ENCODE peak calls at places on chromosomes 3 and 15, in five cellular contexts. One of them, this sample, is unnamed.

GRCh38 chr15:94312946-94313345 is 81.6 kb downstream of the MCTP2 start:
- DNase-seq in neural progenitor cell: no peak
- DNase-seq in fibroblast of pulmonary artery: peak
- DNase-seq in lower leg skin: no peak
- DNase-seq in HFF-Myc: no peak
- DNase-seq in this sample: peak

GRCh38 chr15:27134481-27134880 is 163.5 kb downstream of the GABRG3 start:
- DNase-seq in fibroblast of pulmonary artery: no peak
- DNase-seq in neural progenitor cell: no peak
- DNase-seq in lower leg skin: no peak
- DNase-seq in HFF-Myc: no peak
- DNase-seq in this sample: no peak

GRCh38 chr15:52337198-52337853 is 41.7 kb upstream of the MYO5C start:
- DNase-seq in fibroblast of pulmonary artery: peak
- DNase-seq in neural progenitor cell: no peak
- DNase-seq in lower leg skin: no peak
- DNase-seq in HFF-Myc: no peak
- DNase-seq in this sample: peak

GRCh38 chr15:42611532-42611931 is 36.1 kb downstream of the STARD9 start:
- DNase-seq in lower leg skin: no peak
- DNase-seq in fibroblast of pulmonary artery: no peak
- DNase-seq in neural progenitor cell: no peak
- DNase-seq in HFF-Myc: no peak
- DNase-seq in this sample: no peak

GRCh38 chr15:34039506-34040123 is 611 bp upstream of the AVEN start:
- DNase-seq in fibroblast of pulmonary artery: no peak
- DNase-seq in neural progenitor cell: no peak
- DNase-seq in lower leg skin: no peak
- DNase-seq in HFF-Myc: no peak
- DNase-seq in this sample: no peak

GRCh38 chr3:71229905-71230657 is 353.4 kb downstream of the FOXP1 start:
- DNase-seq in neural progenitor cell: peak
- DNase-seq in HFF-Myc: no peak
- DNase-seq in lower leg skin: no peak
- DNase-seq in fibroblast of pulmonary artery: no peak
- DNase-seq in this sample: no peak

GRCh38 chr3:10978956-10979355 is 13.6 kb upstream of the SLC6A1 start:
- DNase-seq in lower leg skin: no peak
- DNase-seq in neural progenitor cell: no peak
- DNase-seq in HFF-Myc: no peak
- DNase-seq in fibroblast of pulmonary artery: no peak
- DNase-seq in this sample: no peak

GRCh38 chr15:43854801-43855200 is 28.0 kb downstream of the WDR76 start:
- DNase-seq in neural progenitor cell: no peak
- DNase-seq in fibroblast of pulmonary artery: peak
- DNase-seq in HFF-Myc: no peak
- DNase-seq in lower leg skin: peak
- DNase-seq in this sample: no peak

GRCh38 chr3:172511783-172512357 is 11.4 kb downstream of the TNFSF10 start:
- DNase-seq in lower leg skin: no peak
- DNase-seq in HFF-Myc: no peak
- DNase-seq in fibroblast of pulmonary artery: no peak
- DNase-seq in neural progenitor cell: no peak
- DNase-seq in this sample: no peak

GRCh38 chr3:45499529-45499928 is 95.0 kb upstream of the LIMD1 start:
- DNase-seq in lower leg skin: no peak
- DNase-seq in HFF-Myc: peak
- DNase-seq in neural progenitor cell: no peak
- DNase-seq in fibroblast of pulmonary artery: peak
- DNase-seq in this sample: peak

GRCh38 chr3:194135806-194136518 is at the start of gene HES1:
- DNase-seq in neural progenitor cell: peak
- DNase-seq in fibroblast of pulmonary artery: peak
- DNase-seq in HFF-Myc: no peak
- DNase-seq in lower leg skin: peak
- DNase-seq in this sample: peak

GRCh38 chr15:66078196-66078928 is 175.2 kb downstream of the MEGF11 start:
- DNase-seq in lower leg skin: no peak
- DNase-seq in HFF-Myc: no peak
- DNase-seq in fibroblast of pulmonary artery: no peak
- DNase-seq in neural progenitor cell: no peak
- DNase-seq in this sample: no peak

GRCh38 chr3:49358884-49359225 is 702 bp upstream of the GPX1 start:
- DNase-seq in HFF-Myc: peak
- DNase-seq in lower leg skin: no peak
- DNase-seq in neural progenitor cell: no peak
- DNase-seq in fibroblast of pulmonary artery: peak
- DNase-seq in this sample: no peak
- H3K4me3 ChIP-seq in HFF-Myc: peak
- H3K4me3 ChIP-seq in lower leg skin: no peak
- H3K4me3 ChIP-seq in neural progenitor cell: peak
- H3K4me3 ChIP-seq in fibroblast of pulmonary artery: peak
- H3K4me3 ChIP-seq in this sample: peak

GRCh38 chr3:62708642-62709041 is 166.6 kb downstream of the CADPS start:
- DNase-seq in lower leg skin: no peak
- DNase-seq in HFF-Myc: no peak
- DNase-seq in fibroblast of pulmonary artery: no peak
- DNase-seq in neural progenitor cell: peak
- DNase-seq in this sample: no peak

GRCh38 chr3:62712776-62713175 is 162.4 kb downstream of the CADPS start:
- DNase-seq in HFF-Myc: no peak
- DNase-seq in lower leg skin: no peak
- DNase-seq in fibroblast of pulmonary artery: no peak
- DNase-seq in neural progenitor cell: no peak
- DNase-seq in this sample: no peak

DNA sequence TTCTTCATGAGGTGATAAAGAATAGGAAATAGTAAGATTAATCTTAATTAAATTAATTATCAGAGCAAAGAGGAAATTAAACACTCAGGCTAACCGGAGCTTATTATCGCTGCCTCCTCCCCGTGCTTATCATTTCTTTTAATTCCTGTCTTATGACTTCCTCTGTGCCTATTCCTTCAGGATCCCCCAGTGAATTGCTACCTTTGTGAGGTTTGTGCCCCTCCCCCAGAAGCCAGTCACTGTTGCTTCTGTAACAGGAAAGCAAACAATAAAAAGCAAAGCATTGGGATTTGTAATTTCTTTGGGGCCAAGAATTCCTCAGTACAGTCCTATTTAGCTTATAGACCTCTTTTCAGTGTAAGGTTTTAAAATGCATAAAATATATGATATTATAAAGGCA is 164.5 kb downstream of the CADPS start:
- DNase-seq in lower leg skin: no peak
- DNase-seq in HFF-Myc: no peak
- DNase-seq in neural progenitor cell: no peak
- DNase-seq in fibroblast of pulmonary artery: no peak
- DNase-seq in this sample: no peak
- H3K4me3 ChIP-seq in lower leg skin: no peak
- H3K4me3 ChIP-seq in HFF-Myc: no peak
- H3K4me3 ChIP-seq in neural progenitor cell: no peak
- H3K4me3 ChIP-seq in fibroblast of pulmonary artery: no peak
- H3K4me3 ChIP-seq in this sample: no peak

GRCh38 chr15:83472797-83473196 is 25.7 kb downstream of the SH3GL3 start:
- DNase-seq in lower leg skin: no peak
- DNase-seq in fibroblast of pulmonary artery: no peak
- DNase-seq in neural progenitor cell: no peak
- DNase-seq in HFF-Myc: no peak
- DNase-seq in this sample: no peak

GRCh38 chr15:83472151-83472550 is 25.0 kb downstream of the SH3GL3 start:
- DNase-seq in fibroblast of pulmonary artery: no peak
- DNase-seq in lower leg skin: no peak
- DNase-seq in neural progenitor cell: no peak
- DNase-seq in HFF-Myc: no peak
- DNase-seq in this sample: no peak

GRCh38 chr15:83474578-83474977 is 27.4 kb downstream of the SH3GL3 start:
- DNase-seq in lower leg skin: no peak
- DNase-seq in fibroblast of pulmonary artery: no peak
- DNase-seq in neural progenitor cell: no peak
- DNase-seq in HFF-Myc: no peak
- DNase-seq in this sample: no peak

GRCh38 chr15:83471307-83471866 is 24.2 kb downstream of the SH3GL3 start:
- DNase-seq in neural progenitor cell: no peak
- DNase-seq in lower leg skin: no peak
- DNase-seq in fibroblast of pulmonary artery: no peak
- DNase-seq in HFF-Myc: peak
- DNase-seq in this sample: no peak

DNA sequence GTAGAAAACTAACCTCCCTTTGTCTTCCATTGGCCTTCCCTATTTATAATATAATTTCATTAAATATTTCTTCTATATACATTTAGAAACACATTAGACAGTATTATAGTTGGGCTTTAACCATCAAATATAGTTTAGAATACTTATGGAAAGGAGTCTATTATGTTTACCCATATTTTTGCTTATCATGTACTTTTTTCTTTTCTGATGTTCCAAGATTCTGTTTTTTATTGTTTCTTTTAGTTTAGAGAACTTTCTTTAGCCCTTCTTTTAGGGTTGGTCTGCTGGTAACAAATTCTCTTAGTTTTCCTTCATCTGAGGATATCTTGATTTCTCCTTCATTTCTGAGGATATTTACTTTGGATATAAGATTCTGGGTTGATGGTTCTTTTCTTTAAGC is 23.8 kb downstream of the SH3GL3 start:
- DNase-seq in neural progenitor cell: no peak
- DNase-seq in fibroblast of pulmonary artery: no peak
- DNase-seq in HFF-Myc: no peak
- DNase-seq in lower leg skin: no peak
- DNase-seq in this sample: no peak
- H3K4me3 ChIP-seq in neural progenitor cell: no peak
- H3K4me3 ChIP-seq in fibroblast of pulmonary artery: no peak
- H3K4me3 ChIP-seq in HFF-Myc: no peak
- H3K4me3 ChIP-seq in lower leg skin: no peak
- H3K4me3 ChIP-seq in this sample: no peak

DNA sequence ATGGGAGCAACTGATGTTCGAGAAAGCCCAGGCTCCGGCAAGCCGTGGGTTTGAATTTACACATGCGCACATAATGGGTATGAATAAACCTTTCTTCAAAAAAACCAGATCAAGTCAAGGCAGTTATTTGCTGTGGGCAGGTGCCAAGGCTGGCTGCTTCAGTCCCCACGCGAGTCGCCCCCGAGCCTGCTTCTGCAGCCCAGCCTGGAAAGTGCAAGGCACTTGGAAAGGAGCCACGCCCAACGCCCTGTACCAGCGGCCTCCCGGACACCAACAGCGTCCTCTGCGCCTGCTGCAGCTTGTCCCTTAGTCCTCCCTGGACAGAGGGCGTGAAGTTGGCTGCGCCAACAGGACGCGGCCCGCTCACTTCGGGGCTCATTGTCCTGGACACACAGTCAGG is 68.9 kb downstream of the KLF15 start:
- DNase-seq in fibroblast of pulmonary artery: no peak
- DNase-seq in neural progenitor cell: peak
- DNase-seq in HFF-Myc: no peak
- DNase-seq in lower leg skin: peak
- DNase-seq in this sample: no peak
- H3K4me3 ChIP-seq in fibroblast of pulmonary artery: no peak
- H3K4me3 ChIP-seq in neural progenitor cell: peak
- H3K4me3 ChIP-seq in HFF-Myc: no peak
- H3K4me3 ChIP-seq in lower leg skin: no peak
- H3K4me3 ChIP-seq in this sample: no peak

GRCh38 chr15:31081568-31082250 is 19.8 kb downstream of the TRPM1 start:
- DNase-seq in lower leg skin: peak
- DNase-seq in HFF-Myc: no peak
- DNase-seq in neural progenitor cell: no peak
- DNase-seq in fibroblast of pulmonary artery: no peak
- DNase-seq in this sample: no peak

GRCh38 chr15:31080618-31081017 is 20.9 kb downstream of the TRPM1 start:
- DNase-seq in neural progenitor cell: peak
- DNase-seq in lower leg skin: peak
- DNase-seq in fibroblast of pulmonary artery: peak
- DNase-seq in HFF-Myc: no peak
- DNase-seq in this sample: no peak

GRCh38 chr15:31077981-31078380 is 23.5 kb downstream of the TRPM1 start:
- DNase-seq in lower leg skin: peak
- DNase-seq in neural progenitor cell: no peak
- DNase-seq in HFF-Myc: no peak
- DNase-seq in fibroblast of pulmonary artery: no peak
- DNase-seq in this sample: no peak

GRCh38 chr15:31078461-31078860 is 23.1 kb downstream of the TRPM1 start:
- DNase-seq in neural progenitor cell: peak
- DNase-seq in lower leg skin: no peak
- DNase-seq in HFF-Myc: no peak
- DNase-seq in fibroblast of pulmonary artery: no peak
- DNase-seq in this sample: no peak

DNA sequence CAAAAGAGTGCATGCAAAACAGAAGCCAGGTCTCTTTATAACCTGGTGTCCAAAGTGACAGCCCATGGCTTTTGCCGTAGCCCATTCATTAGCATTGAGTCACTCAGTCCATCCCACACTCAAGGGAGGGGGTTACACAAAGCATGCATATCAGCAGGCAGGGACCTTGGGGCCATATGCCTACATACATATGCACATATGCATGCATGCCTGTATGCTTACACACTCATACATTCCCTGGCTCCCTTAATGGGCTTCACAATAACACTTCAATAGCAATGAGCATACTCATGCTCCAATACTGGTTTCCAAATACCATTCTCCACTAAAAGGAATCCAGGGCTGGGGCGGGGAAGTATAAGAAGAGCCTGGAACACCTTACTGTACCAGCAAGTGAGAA is 22.0 kb downstream of the TRPM1 start:
- DNase-seq in neural progenitor cell: no peak
- DNase-seq in HFF-Myc: no peak
- DNase-seq in fibroblast of pulmonary artery: no peak
- DNase-seq in lower leg skin: no peak
- DNase-seq in this sample: no peak
- H3K4me3 ChIP-seq in neural progenitor cell: no peak
- H3K4me3 ChIP-seq in HFF-Myc: no peak
- H3K4me3 ChIP-seq in fibroblast of pulmonary artery: no peak
- H3K4me3 ChIP-seq in lower leg skin: no peak
- H3K4me3 ChIP-seq in this sample: no peak

This sample was measured in astrocyte of the cerebellum.